ENCODE peak calls at places on chromosomes 7 and 10, in ten cellular contexts. S is H9; Q is A549; R is H1; L is CD4-positive, alpha-beta memory T cell; W is RWPE1; U is body of pancreas; M is fibroblast of lung; F is substantia nigra; T is hepatocyte. V is an unnamed sample.

GRCh38 chr10:100972115-100972903 is 3.0 kb downstream of the SEMA4G start:
- DNase-seq in S (no peak), Q (no peak), R (no peak), L (no peak), W (no peak), U (no peak), M (no peak), F (no peak), T (no peak), V (no peak)

GRCh38 chr7:73438547-73439245 is 5.1 kb downstream of the FZD9 start:
- DNase-seq in S (no peak), Q (no peak), R (peak; percentile 49), L (no peak), W (no peak), U (no peak), M (no peak), F (no peak), T (no peak), V (no peak)

GRCh38 chr7:75660566-75661215 is 78.0 kb downstream of the HIP1 start:
- DNase-seq in S (no peak), Q (no peak), R (no peak), L (no peak), W (no peak), U (no peak), M (no peak), F (peak; percentile 13), T (no peak), V (no peak)

GRCh38 chr10:31320598-31321211 is 1.7 kb downstream of the ZEB1 start:
- DNase-seq in S (peak; percentile 33), Q (peak; percentile 16), R (peak; percentile 47), L (peak; percentile 35), W (no peak), U (peak; percentile 48), M (peak; percentile 66), F (no peak), T (peak; percentile 43), V (peak; percentile 7)

GRCh38 chr10:25176421-25176968 is 1.7 kb downstream of the GPR158 start:
- DNase-seq in S (peak; percentile 49), Q (no peak), R (no peak), L (no peak), W (no peak), U (peak; percentile 9), M (peak; percentile 4), F (no peak), T (no peak), V (no peak)

GRCh38 chr10:37975407-37975991 is 948 bp downstream of the ZNF25 start:
- DNase-seq in S (no peak), Q (peak; percentile 10), R (no peak), L (no peak), W (peak; percentile 3), U (no peak), M (peak; percentile 11), F (no peak), T (no peak), V (no peak)

GRCh38 chr7:105261689-105262088 is 127.0 kb downstream of the SRPK2 start:
- DNase-seq in S (no peak), Q (peak; percentile 9), R (no peak), L (no peak), W (no peak), U (no peak), M (peak; percentile 25), F (no peak), T (no peak), V (no peak)

GRCh38 chr10:13717936-13718772 is 131.4 kb downstream of the PRPF18 start:
- DNase-seq in S (peak; percentile 36), Q (no peak), R (no peak), L (peak; percentile 57), W (peak; percentile 70), U (peak; percentile 90), M (peak; percentile 98), F (peak; percentile 35), T (peak; percentile 44), V (peak; percentile 30)

GRCh38 chr10:57657164-57657765 is 610.4 kb downstream of the IPMK start:
- DNase-seq in S (peak; percentile 71), Q (peak; percentile 21), R (peak; percentile 76), L (no peak), W (peak; percentile 59), U (peak; percentile 73), M (peak; percentile 33), F (peak; percentile 16), T (peak; percentile 83), V (no peak)

GRCh38 chr10:117468665-117469064 is 73.9 kb upstream of the EMX2 start:
- DNase-seq in S (no peak), Q (no peak), R (no peak), L (no peak), W (no peak), U (no peak), M (no peak), F (no peak), T (no peak), V (no peak)

GRCh38 chr7:95843286-95843685 is 70.9 kb downstream of the DYNC1I1 start:
- DNase-seq in S (no peak), Q (no peak), R (no peak), L (no peak), W (no peak), U (no peak), M (no peak), F (no peak), T (no peak), V (no peak)

GRCh38 chr10:122029503-122030199 is 40.7 kb downstream of the TACC2 start:
- DNase-seq in S (no peak), Q (no peak), R (no peak), L (no peak), W (no peak), U (no peak), M (no peak), F (no peak), T (no peak), V (no peak)

GRCh38 chr10:84743483-84743882 is 415.1 kb downstream of the CCSER2 start:
- DNase-seq in S (no peak), Q (no peak), R (no peak), L (no peak), W (no peak), U (no peak), M (no peak), F (no peak), T (no peak), V (no peak)

GRCh38 chr10:22959292-22959691 is 31.4 kb downstream of the ARMC3 start:
- DNase-seq in S (no peak), Q (no peak), R (no peak), L (no peak), W (no peak), U (no peak), M (no peak), F (no peak), T (peak; percentile 10), V (no peak)

GRCh38 chr7:30510124-30511074 is 5.8 kb upstream of the GGCT start:
- DNase-seq in S (no peak), Q (no peak), R (no peak), L (peak; percentile 37), W (peak; percentile 15), U (peak; percentile 52), M (peak; percentile 41), F (no peak), T (peak; percentile 50), V (no peak)

GRCh38 chr7:107147464-107148214 is 21.2 kb upstream of the HBP1 start:
- DNase-seq in S (no peak), Q (peak; percentile 39), R (no peak), L (peak; percentile 39), W (peak; percentile 39), U (peak; percentile 36), M (peak; percentile 35), F (peak; percentile 6), T (peak; percentile 50), V (no peak)

GRCh38 chr7:100864263-100864845 is 2.8 kb upstream of the TRIP6 start:
- DNase-seq in S (no peak), Q (no peak), R (no peak), L (no peak), W (no peak), U (no peak), M (no peak), F (no peak), T (no peak), V (no peak)

GRCh38 chr10:20888620-20889337 is 8.3 kb downstream of the NEBL start:
- DNase-seq in S (no peak), Q (no peak), R (no peak), L (no peak), W (no peak), U (no peak), M (no peak), F (no peak), T (no peak), V (no peak)

GRCh38 chr10:104643023-104643663 is 2.1 kb downstream of the SORCS3 start:
- DNase-seq in S (no peak), Q (no peak), R (no peak), L (no peak), W (no peak), U (no peak), M (no peak), F (no peak), T (no peak), V (no peak)

DNA sequence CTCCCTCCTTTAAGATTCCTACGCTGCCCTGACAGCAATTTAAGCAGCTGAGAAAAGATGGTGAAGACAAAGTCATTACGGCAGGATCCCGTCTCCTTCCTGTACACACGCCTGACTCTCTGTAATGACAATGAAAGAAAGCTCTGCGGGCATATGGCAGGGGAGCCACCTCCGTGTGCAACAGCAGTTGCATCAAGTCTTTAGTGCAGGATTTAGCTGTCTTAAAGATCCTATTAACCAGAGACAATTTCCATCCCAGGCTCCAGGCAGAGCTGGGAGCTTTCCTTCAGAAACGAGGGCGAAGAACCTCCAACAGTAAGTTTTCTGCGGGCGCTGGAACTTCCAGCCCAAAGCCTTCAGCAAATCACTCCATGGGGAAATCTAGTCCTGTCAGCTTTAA is 75.1 kb downstream of the CTBP2 start:
- DNase-seq in S (no peak), Q (no peak), R (no peak), L (no peak), W (no peak), U (no peak), M (no peak), F (no peak), T (no peak), V (no peak)
- H3K27ac ChIP-seq in S (no peak overlapping the region), Q (peak overlapping the region; percentile 78), R (no peak overlapping the region), L (no peak overlapping the region), W (peak overlapping the region; percentile 76), U (peak overlapping the region; percentile 90), M (peak overlapping the region; percentile 94), F (no peak overlapping the region), T (peak overlapping the region; percentile 76), V (no peak overlapping the region)

GRCh38 chr10:102435098-102435497 is 2.7 kb upstream of the CUEDC2 start:
- DNase-seq in S (no peak), Q (no peak), R (no peak), L (no peak), W (no peak), U (no peak), M (no peak), F (no peak), T (peak; percentile 3), V (no peak)
- H3K27ac ChIP-seq in S (no peak overlapping the region), Q (no peak overlapping the region), R (no peak overlapping the region), L (peak overlapping the region; percentile 79), W (peak overlapping the region; percentile 27), U (no peak overlapping the region), M (no peak overlapping the region), F (no peak overlapping the region), T (peak overlapping the region; percentile 90), V (peak overlapping the region; percentile 59)

GRCh38 chr10:43573250-43574034 is 974 bp downstream of the ZNF239 start:
- DNase-seq in S (no peak), Q (no peak), R (no peak), L (no peak), W (no peak), U (no peak), M (peak; percentile 10), F (no peak), T (no peak), V (no peak)
- H3K27ac ChIP-seq in S (no peak overlapping the region), Q (no peak overlapping the region), R (no peak overlapping the region), L (peak overlapping the region; percentile 58), W (no peak overlapping the region), U (peak overlapping the region; percentile 60), M (peak overlapping the region; percentile 47), F (no peak overlapping the region), T (peak overlapping the region; percentile 75), V (peak overlapping the region; percentile 49)

GRCh38 chr10:79287973-79288715 is 59.1 kb upstream of the PPIF start:
- DNase-seq in S (no peak), Q (no peak), R (no peak), L (no peak), W (no peak), U (no peak), M (no peak), F (no peak), T (no peak), V (no peak)
- H3K27ac ChIP-seq in S (no peak overlapping the region), Q (no peak overlapping the region), R (no peak overlapping the region), L (no peak overlapping the region), W (peak overlapping the region; percentile 2), U (no peak overlapping the region), M (no peak overlapping the region), F (peak overlapping the region; percentile 49), T (no peak overlapping the region), V (no peak overlapping the region)